ENCODE peak calls at places on chromosomes 2 and 18, in ten cellular contexts. P is astrocyte of the spinal cord, E is lower leg skin, O is AG04449, M is OCI-LY7, W is colonic mucosa, C is fibroblast of villous mesenchyme, T is HepG2, A is adipocyte, Q is Peyer's patch. G is an unnamed sample.
A peak's percentile ranks its signal among the peaks of the same experiment; 100 is the strongest.

GRCh38 chr2:1791670-1792069 is 47.4 kb upstream of the PXDN start:
- DNase-seq in A (peak; percentile 73), W (no peak), P (no peak), M (no peak), T (no peak), C (peak; percentile 88), E (no peak), O (peak; percentile 21), Q (no peak), G (peak; percentile 20)

GRCh38 chr18:46042571-46043123 is 29.4 kb downstream of the PSTPIP2 start:
- DNase-seq in M (no peak), Q (no peak), C (peak; percentile 52), P (peak; percentile 84), O (no peak), A (peak; percentile 46), T (no peak), E (no peak), W (no peak), G (no peak)

GRCh38 chr2:47221039-47221438 is 65.9 kb upstream of the STPG4 start:
- DNase-seq in W (no peak), E (no peak), Q (no peak), C (peak; percentile 84), O (peak; percentile 47), M (no peak), A (no peak), T (no peak), P (peak; percentile 87), G (no peak)

GRCh38 chr18:46434629-46435028 is 222.4 kb downstream of the LOXHD1 start:
- DNase-seq in T (no peak), M (no peak), Q (no peak), W (no peak), P (no peak), O (no peak), C (no peak), E (no peak), A (no peak), G (no peak)

GRCh38 chr2:69933839-69934613 is 19.1 kb downstream of the MXD1 start:
- DNase-seq in C (peak; percentile 90), Q (no peak), W (no peak), T (peak; percentile 85), P (peak; percentile 84), O (no peak), A (peak; percentile 88), E (no peak), M (no peak), G (peak; percentile 73)

GRCh38 chr2:55809875-55810620 is 113.5 kb downstream of the EFEMP1 start:
- DNase-seq in A (peak; percentile 44), P (no peak), W (no peak), C (peak; percentile 45), E (peak; percentile 85), O (peak; percentile 3), T (no peak), M (no peak), Q (no peak), G (no peak)

GRCh38 chr2:118577202-118577601 is 270.2 kb downstream of the EN1 start:
- DNase-seq in E (no peak), W (no peak), C (no peak), O (no peak), T (no peak), M (no peak), Q (no peak), A (no peak), P (no peak), G (no peak)

GRCh38 chr2:228763600-228763999 is 507.5 kb downstream of the PID1 start:
- DNase-seq in E (no peak), W (no peak), M (no peak), C (no peak), A (no peak), O (no peak), P (no peak), Q (no peak), T (no peak), G (no peak)

GRCh38 chr2:161371869-161372268 is 44.2 kb upstream of the TBR1 start:
- DNase-seq in M (no peak), Q (no peak), P (no peak), W (no peak), A (no peak), C (no peak), O (no peak), E (no peak), T (no peak), G (no peak)

GRCh38 chr18:55173291-55173690 is 214.0 kb upstream of the CCDC68 start:
- DNase-seq in A (no peak), M (no peak), T (no peak), W (no peak), C (no peak), P (no peak), Q (no peak), O (no peak), E (no peak), G (no peak)

GRCh38 chr2:172430671-172431070 is 3.3 kb downstream of the ITGA6 start:
- DNase-seq in C (no peak), P (no peak), O (no peak), E (no peak), A (no peak), T (no peak), Q (no peak), M (no peak), W (no peak), G (no peak)

GRCh38 chr2:172431428-172431827 is 4.0 kb downstream of the ITGA6 start:
- DNase-seq in M (no peak), C (no peak), A (no peak), E (no peak), P (no peak), Q (no peak), T (no peak), W (peak; percentile 58), O (no peak), G (no peak)

GRCh38 chr2:172430027-172430426 is 2.6 kb downstream of the ITGA6 start:
- DNase-seq in T (no peak), M (no peak), E (no peak), W (no peak), Q (no peak), C (no peak), P (no peak), O (no peak), A (no peak), G (no peak)

GRCh38 chr2:172433169-172433568 is 5.8 kb downstream of the ITGA6 start:
- DNase-seq in M (no peak), Q (no peak), E (no peak), O (no peak), C (no peak), W (no peak), P (no peak), A (no peak), T (no peak), G (no peak)

GRCh38 chr2:172431993-172432392 is 4.6 kb downstream of the ITGA6 start:
- DNase-seq in A (no peak), C (no peak), Q (no peak), E (no peak), W (no peak), T (no peak), M (no peak), O (no peak), P (no peak), G (no peak)
- H3K4me3 ChIP-seq in A (no peak overlapping the region), C (no peak overlapping the region), Q (no peak overlapping the region), E (no peak overlapping the region), W (no peak overlapping the region), T (no peak overlapping the region), M (no peak overlapping the region), O (no peak overlapping the region), P (no peak overlapping the region), G (no peak overlapping the region)

GRCh38 chr2:88658890-88659881 is 31.9 kb upstream of the EIF2AK3 start:
- DNase-seq in A (peak; percentile 79), O (no peak), Q (peak; percentile 49), C (peak; percentile 95), W (peak; percentile 49), P (peak; percentile 8), M (no peak), E (peak; percentile 78), T (peak; percentile 64), G (peak; percentile 23)

GRCh38 chr2:88657131-88657530 is 29.9 kb upstream of the EIF2AK3 start:
- DNase-seq in M (no peak), P (no peak), O (no peak), C (peak; percentile 33), Q (no peak), T (peak; percentile 52), E (no peak), W (no peak), A (peak; percentile 45), G (no peak)

GRCh38 chr2:88660622-88661021 is 30.9 kb upstream of the RPIA start:
- DNase-seq in M (no peak), T (no peak), A (no peak), O (no peak), P (no peak), Q (no peak), E (no peak), C (no peak), W (no peak), G (no peak)

GRCh38 chr2:88656690-88657089 is 29.4 kb upstream of the EIF2AK3 start:
- DNase-seq in P (no peak), W (no peak), C (peak; percentile 41), A (peak; percentile 63), M (no peak), Q (no peak), T (no peak), O (no peak), E (peak; percentile 41), G (no peak)

DNA sequence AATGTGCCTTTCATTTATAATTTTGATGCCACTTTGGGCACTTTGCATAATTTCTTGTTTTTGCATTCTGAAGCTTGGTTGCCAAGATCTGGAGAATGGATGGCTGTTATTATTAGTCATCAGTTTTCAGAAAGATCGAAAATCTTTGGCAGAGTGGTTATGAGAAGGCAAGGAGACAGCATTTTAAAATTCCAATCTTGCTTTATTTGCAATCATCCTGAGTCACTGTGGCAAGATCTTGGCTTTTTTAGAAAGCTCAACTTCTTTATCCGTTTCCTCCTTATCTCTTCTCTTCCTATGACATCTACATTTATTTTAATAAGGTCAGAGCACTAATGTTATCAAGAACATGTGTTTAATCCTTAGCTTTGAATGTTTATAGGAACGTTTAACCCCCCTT is 31.1 kb upstream of the EIF2AK3 start:
- DNase-seq in M (no peak), W (no peak), E (no peak), P (no peak), O (no peak), A (peak; percentile 70), Q (no peak), C (peak; percentile 57), T (no peak), G (peak; percentile 23)
- H3K4me3 ChIP-seq in M (no peak overlapping the region), W (no peak overlapping the region), E (no peak overlapping the region), P (no peak overlapping the region), O (no peak overlapping the region), A (peak overlapping the region; percentile 68), Q (no peak overlapping the region), C (no peak overlapping the region), T (no peak overlapping the region), G (no peak overlapping the region)

GRCh38 chr2:126661702-126662465 is 5.9 kb downstream of the GYPC start:
- DNase-seq in Q (no peak), E (no peak), W (no peak), P (no peak), M (no peak), A (no peak), C (no peak), O (no peak), T (no peak), G (no peak)
- H3K4me3 ChIP-seq in Q (no peak overlapping the region), E (no peak overlapping the region), W (no peak overlapping the region), P (no peak overlapping the region), M (no peak overlapping the region), A (no peak overlapping the region), C (no peak overlapping the region), O (no peak overlapping the region), T (no peak overlapping the region), G (no peak overlapping the region)

DNA sequence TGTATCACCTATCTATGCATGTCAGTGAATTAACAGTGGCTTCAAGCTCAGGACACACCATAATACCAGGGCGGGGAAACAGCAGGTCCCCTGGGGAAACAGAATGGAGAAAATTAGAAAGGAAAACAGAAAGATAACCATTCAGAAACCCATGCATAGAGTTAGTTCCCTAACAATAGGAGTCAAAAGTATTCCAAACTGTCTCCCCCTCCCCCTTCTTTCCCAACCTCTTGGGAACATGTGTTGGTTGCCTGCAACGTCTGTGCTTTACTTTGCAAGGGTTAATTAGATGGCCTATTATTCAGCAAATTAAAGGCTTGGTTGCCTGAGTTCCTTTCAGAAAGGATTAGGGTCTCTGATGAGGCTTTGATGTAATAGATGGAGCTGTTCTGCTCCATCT is 176.5 kb downstream of the MYO3B start:
- DNase-seq in A (no peak), P (no peak), W (no peak), O (no peak), Q (no peak), M (no peak), E (no peak), C (no peak), T (no peak), G (no peak)
- H3K4me3 ChIP-seq in A (no peak overlapping the region), P (no peak overlapping the region), W (no peak overlapping the region), O (no peak overlapping the region), Q (no peak overlapping the region), M (no peak overlapping the region), E (no peak overlapping the region), C (no peak overlapping the region), T (no peak overlapping the region), G (no peak overlapping the region)

G was measured in AG09309.